ENCODE peak calls at places on chromosomes 12 and 14, in five cellular contexts. One of them, this sample, is unnamed.

GRCh38 chr12:50542448-50542847 is 37.7 kb downstream of the DIP2B start:
- DNase-seq in KG1: no peak
- DNase-seq in M059J: peak; percentile 78
- DNase-seq in AG09319: no peak
- DNase-seq in heart right ventricle: no peak
- DNase-seq in this sample: no peak

GRCh38 chr14:34301107-34301734 is 160.8 kb downstream of the SPTSSA start:
- DNase-seq in KG1: no peak
- DNase-seq in M059J: peak; percentile 52
- DNase-seq in AG09319: no peak
- DNase-seq in heart right ventricle: no peak
- DNase-seq in this sample: peak; percentile 30

GRCh38 chr12:29242921-29243431 is 93.9 kb downstream of the FAR2 start:
- DNase-seq in KG1: no peak
- DNase-seq in M059J: no peak
- DNase-seq in AG09319: no peak
- DNase-seq in heart right ventricle: no peak
- DNase-seq in this sample: no peak

GRCh38 chr12:84950971-84951546 is 38.5 kb upstream of the SLC6A15 start:
- DNase-seq in KG1: no peak
- DNase-seq in M059J: no peak
- DNase-seq in AG09319: no peak
- DNase-seq in heart right ventricle: no peak
- DNase-seq in this sample: no peak

GRCh38 chr12:92558806-92559205 is 144.0 kb upstream of the PLEKHG7 start:
- DNase-seq in KG1: no peak
- DNase-seq in M059J: peak; percentile 60
- DNase-seq in AG09319: no peak
- DNase-seq in heart right ventricle: no peak
- DNase-seq in this sample: no peak

GRCh38 chr12:6644903-6645302 is 2.3 kb downstream of the ACRBP start:
- DNase-seq in KG1: no peak
- DNase-seq in M059J: no peak
- DNase-seq in AG09319: no peak
- DNase-seq in heart right ventricle: peak; percentile 37
- DNase-seq in this sample: no peak

GRCh38 chr12:89836026-89836425 is 127.4 kb upstream of the ATP2B1 start:
- DNase-seq in KG1: no peak
- DNase-seq in M059J: no peak
- DNase-seq in AG09319: no peak
- DNase-seq in heart right ventricle: no peak
- DNase-seq in this sample: no peak

GRCh38 chr12:97756741-97757140 is 294.1 kb downstream of the RMST start:
- DNase-seq in KG1: no peak
- DNase-seq in M059J: no peak
- DNase-seq in AG09319: no peak
- DNase-seq in heart right ventricle: no peak
- DNase-seq in this sample: no peak

GRCh38 chr14:35248476-35248788 is 43.8 kb upstream of the PSMA6 start:
- DNase-seq in KG1: no peak
- DNase-seq in M059J: no peak
- DNase-seq in AG09319: no peak
- DNase-seq in heart right ventricle: no peak
- DNase-seq in this sample: no peak

GRCh38 chr12:31510034-31510433 is 80.9 kb downstream of the DENND5B start:
- DNase-seq in KG1: no peak
- DNase-seq in M059J: no peak
- DNase-seq in AG09319: no peak
- DNase-seq in heart right ventricle: no peak
- DNase-seq in this sample: no peak

GRCh38 chr12:69886101-69886500 is 61.1 kb downstream of the MYRFL start:
- DNase-seq in KG1: no peak
- DNase-seq in M059J: no peak
- DNase-seq in AG09319: no peak
- DNase-seq in heart right ventricle: no peak
- DNase-seq in this sample: no peak

GRCh38 chr12:3727877-3728632 is 24.9 kb downstream of the CRACR2A start:
- DNase-seq in KG1: no peak
- DNase-seq in M059J: peak; percentile 38
- DNase-seq in AG09319: peak; percentile 57
- DNase-seq in heart right ventricle: no peak
- DNase-seq in this sample: no peak

GRCh38 chr12:110345176-110345651 is 58.3 kb downstream of the ANAPC7 start:
- DNase-seq in KG1: no peak
- DNase-seq in M059J: no peak
- DNase-seq in AG09319: no peak
- DNase-seq in heart right ventricle: no peak
- DNase-seq in this sample: no peak

GRCh38 chr12:89390802-89391673 is 38.7 kb upstream of the DUSP6 start:
- DNase-seq in KG1: no peak
- DNase-seq in M059J: peak; percentile 88
- DNase-seq in AG09319: no peak
- DNase-seq in heart right ventricle: no peak
- DNase-seq in this sample: no peak

GRCh38 chr14:69093551-69094421 is 59.1 kb downstream of the DCAF5 start:
- DNase-seq in KG1: no peak
- DNase-seq in M059J: peak; percentile 67
- DNase-seq in AG09319: no peak
- DNase-seq in heart right ventricle: no peak
- DNase-seq in this sample: no peak

GRCh38 chr12:40947812-40948211 is 240.3 kb upstream of the PDZRN4 start:
- DNase-seq in KG1: no peak
- DNase-seq in M059J: no peak
- DNase-seq in AG09319: no peak
- DNase-seq in heart right ventricle: no peak
- DNase-seq in this sample: no peak

GRCh38 chr12:1972856-1973317 is 31.4 kb downstream of the DCP1B start:
- DNase-seq in KG1: no peak
- DNase-seq in M059J: peak; percentile 21
- DNase-seq in AG09319: no peak
- DNase-seq in heart right ventricle: peak; percentile 24
- DNase-seq in this sample: no peak

GRCh38 chr12:113862570-113863454 is 103.3 kb downstream of the RBM19 start:
- DNase-seq in KG1: no peak
- DNase-seq in M059J: peak; percentile 85
- DNase-seq in AG09319: peak; percentile 41
- DNase-seq in heart right ventricle: no peak
- DNase-seq in this sample: no peak

GRCh38 chr12:989751-990278 is 1.2 kb upstream of the ERC1 start:
- DNase-seq in KG1: no peak
- DNase-seq in M059J: peak; percentile 71
- DNase-seq in AG09319: no peak
- DNase-seq in heart right ventricle: no peak
- DNase-seq in this sample: no peak

GRCh38 chr14:88551094-88551870 is 3.5 kb downstream of the PTPN21 start:
- DNase-seq in KG1: no peak
- DNase-seq in M059J: peak; percentile 76
- DNase-seq in AG09319: peak; percentile 54
- DNase-seq in heart right ventricle: peak; percentile 81
- DNase-seq in this sample: peak; percentile 41

GRCh38 chr12:124040286-124040685 is 67.3 kb downstream of the ZNF664 start:
- DNase-seq in KG1: no peak
- DNase-seq in M059J: no peak
- DNase-seq in AG09319: no peak
- DNase-seq in heart right ventricle: no peak
- DNase-seq in this sample: no peak